ENCODE peak calls at places on chromosome 22, in nine cellular contexts. One of them, this sample, is unnamed.

GRCh38 chr22:45977003-45977395 is at the start of gene WNT7B:
- DNase-seq in OCI-LY7: no peak
- DNase-seq in CD8-positive, alpha-beta T cell: no peak
- DNase-seq in astrocyte of the spinal cord: no peak
- DNase-seq in heart right ventricle: no peak
- DNase-seq in right atrium auricular region: no peak
- DNase-seq in fibroblast of pulmonary artery: no peak
- DNase-seq in GM06990: no peak
- DNase-seq in GM12865: no peak
- DNase-seq in this sample: no peak

GRCh38 chr22:45499746-45500145 is 2.9 kb upstream of the FBLN1 start:
- DNase-seq in OCI-LY7: no peak
- DNase-seq in CD8-positive, alpha-beta T cell: no peak
- DNase-seq in astrocyte of the spinal cord: no peak
- DNase-seq in heart right ventricle: no peak
- DNase-seq in right atrium auricular region: peak; percentile 75
- DNase-seq in fibroblast of pulmonary artery: no peak
- DNase-seq in GM06990: no peak
- DNase-seq in GM12865: no peak
- DNase-seq in this sample: no peak

GRCh38 chr22:47318041-47318737 is 555.7 kb downstream of the TBC1D22A start:
- DNase-seq in OCI-LY7: no peak
- DNase-seq in CD8-positive, alpha-beta T cell: no peak
- DNase-seq in astrocyte of the spinal cord: no peak
- DNase-seq in heart right ventricle: no peak
- DNase-seq in right atrium auricular region: no peak
- DNase-seq in fibroblast of pulmonary artery: peak; percentile 88
- DNase-seq in GM06990: no peak
- DNase-seq in GM12865: no peak
- DNase-seq in this sample: no peak

GRCh38 chr22:49677495-49677889 is 150.2 kb downstream of the BRD1 start:
- DNase-seq in OCI-LY7: no peak
- DNase-seq in CD8-positive, alpha-beta T cell: peak; percentile 40
- DNase-seq in astrocyte of the spinal cord: no peak
- DNase-seq in heart right ventricle: no peak
- DNase-seq in right atrium auricular region: no peak
- DNase-seq in fibroblast of pulmonary artery: no peak
- DNase-seq in GM06990: no peak
- DNase-seq in GM12865: no peak
- DNase-seq in this sample: no peak

GRCh38 chr22:38924197-38924952 is 33.0 kb upstream of the APOBEC3A start:
- DNase-seq in OCI-LY7: no peak
- DNase-seq in CD8-positive, alpha-beta T cell: no peak
- DNase-seq in astrocyte of the spinal cord: peak; percentile 94
- DNase-seq in heart right ventricle: peak; percentile 78
- DNase-seq in right atrium auricular region: peak; percentile 87
- DNase-seq in fibroblast of pulmonary artery: peak; percentile 90
- DNase-seq in GM06990: no peak
- DNase-seq in GM12865: no peak
- DNase-seq in this sample: peak; percentile 91

GRCh38 chr22:24155597-24156145 is 25.6 kb upstream of the SUSD2 start:
- DNase-seq in OCI-LY7: peak; percentile 68
- DNase-seq in CD8-positive, alpha-beta T cell: peak; percentile 76
- DNase-seq in astrocyte of the spinal cord: peak; percentile 71
- DNase-seq in heart right ventricle: peak; percentile 86
- DNase-seq in right atrium auricular region: peak; percentile 82
- DNase-seq in fibroblast of pulmonary artery: peak; percentile 68
- DNase-seq in GM06990: peak; percentile 71
- DNase-seq in GM12865: peak; percentile 76
- DNase-seq in this sample: peak; percentile 17

GRCh38 chr22:19764050-19764593 is 3.5 kb downstream of the TBX1 start:
- DNase-seq in OCI-LY7: no peak
- DNase-seq in CD8-positive, alpha-beta T cell: no peak
- DNase-seq in astrocyte of the spinal cord: no peak
- DNase-seq in heart right ventricle: no peak
- DNase-seq in right atrium auricular region: no peak
- DNase-seq in fibroblast of pulmonary artery: no peak
- DNase-seq in GM06990: no peak
- DNase-seq in GM12865: no peak
- DNase-seq in this sample: no peak

GRCh38 chr22:48737461-48738203 is 1090.0 kb downstream of the BRD1 start:
- DNase-seq in OCI-LY7: no peak
- DNase-seq in CD8-positive, alpha-beta T cell: no peak
- DNase-seq in astrocyte of the spinal cord: no peak
- DNase-seq in heart right ventricle: no peak
- DNase-seq in right atrium auricular region: no peak
- DNase-seq in fibroblast of pulmonary artery: no peak
- DNase-seq in GM06990: no peak
- DNase-seq in GM12865: no peak
- DNase-seq in this sample: no peak

GRCh38 chr22:37852418-37852817 is 3.2 kb downstream of the EIF3L start:
- DNase-seq in OCI-LY7: no peak
- DNase-seq in CD8-positive, alpha-beta T cell: no peak
- DNase-seq in astrocyte of the spinal cord: no peak
- DNase-seq in heart right ventricle: no peak
- DNase-seq in right atrium auricular region: no peak
- DNase-seq in fibroblast of pulmonary artery: no peak
- DNase-seq in GM06990: no peak
- DNase-seq in GM12865: no peak
- DNase-seq in this sample: no peak

GRCh38 chr22:17303840-17304779 is 65.2 kb upstream of the CECR2 start:
- DNase-seq in OCI-LY7: peak; percentile 41
- DNase-seq in CD8-positive, alpha-beta T cell: no peak
- DNase-seq in astrocyte of the spinal cord: no peak
- DNase-seq in heart right ventricle: no peak
- DNase-seq in right atrium auricular region: no peak
- DNase-seq in fibroblast of pulmonary artery: no peak
- DNase-seq in GM06990: peak; percentile 62
- DNase-seq in GM12865: peak; percentile 82
- DNase-seq in this sample: no peak

GRCh38 chr22:47548953-47549740 is 786.7 kb downstream of the TBC1D22A start:
- DNase-seq in OCI-LY7: no peak
- DNase-seq in CD8-positive, alpha-beta T cell: peak; percentile 43
- DNase-seq in astrocyte of the spinal cord: no peak
- DNase-seq in heart right ventricle: no peak
- DNase-seq in right atrium auricular region: peak; percentile 13
- DNase-seq in fibroblast of pulmonary artery: no peak
- DNase-seq in GM06990: no peak
- DNase-seq in GM12865: no peak
- DNase-seq in this sample: no peak

GRCh38 chr22:40965936-40966557 is 14.9 kb downstream of the RBX1 start:
- DNase-seq in OCI-LY7: no peak
- DNase-seq in CD8-positive, alpha-beta T cell: no peak
- DNase-seq in astrocyte of the spinal cord: no peak
- DNase-seq in heart right ventricle: no peak
- DNase-seq in right atrium auricular region: no peak
- DNase-seq in fibroblast of pulmonary artery: no peak
- DNase-seq in GM06990: no peak
- DNase-seq in GM12865: no peak
- DNase-seq in this sample: no peak

GRCh38 chr22:48639896-48640732 is 1187.6 kb downstream of the BRD1 start:
- DNase-seq in OCI-LY7: no peak
- DNase-seq in CD8-positive, alpha-beta T cell: no peak
- DNase-seq in astrocyte of the spinal cord: no peak
- DNase-seq in heart right ventricle: no peak
- DNase-seq in right atrium auricular region: no peak
- DNase-seq in fibroblast of pulmonary artery: no peak
- DNase-seq in GM06990: no peak
- DNase-seq in GM12865: no peak
- DNase-seq in this sample: no peak

GRCh38 chr22:31732089-31732829 is 17.7 kb downstream of the PRR14L start:
- DNase-seq in OCI-LY7: no peak
- DNase-seq in CD8-positive, alpha-beta T cell: no peak
- DNase-seq in astrocyte of the spinal cord: no peak
- DNase-seq in heart right ventricle: no peak
- DNase-seq in right atrium auricular region: no peak
- DNase-seq in fibroblast of pulmonary artery: no peak
- DNase-seq in GM06990: no peak
- DNase-seq in GM12865: no peak
- DNase-seq in this sample: no peak
- H3K4me3 ChIP-seq in OCI-LY7: no peak overlapping the region
- H3K4me3 ChIP-seq in CD8-positive, alpha-beta T cell: no peak overlapping the region
- H3K4me3 ChIP-seq in astrocyte of the spinal cord: no peak overlapping the region
- H3K4me3 ChIP-seq in heart right ventricle: no peak overlapping the region
- H3K4me3 ChIP-seq in right atrium auricular region: no peak overlapping the region
- H3K4me3 ChIP-seq in fibroblast of pulmonary artery: no peak overlapping the region
- H3K4me3 ChIP-seq in GM06990: no peak overlapping the region
- H3K4me3 ChIP-seq in GM12865: no peak overlapping the region
- H3K4me3 ChIP-seq in this sample: no peak overlapping the region

DNA sequence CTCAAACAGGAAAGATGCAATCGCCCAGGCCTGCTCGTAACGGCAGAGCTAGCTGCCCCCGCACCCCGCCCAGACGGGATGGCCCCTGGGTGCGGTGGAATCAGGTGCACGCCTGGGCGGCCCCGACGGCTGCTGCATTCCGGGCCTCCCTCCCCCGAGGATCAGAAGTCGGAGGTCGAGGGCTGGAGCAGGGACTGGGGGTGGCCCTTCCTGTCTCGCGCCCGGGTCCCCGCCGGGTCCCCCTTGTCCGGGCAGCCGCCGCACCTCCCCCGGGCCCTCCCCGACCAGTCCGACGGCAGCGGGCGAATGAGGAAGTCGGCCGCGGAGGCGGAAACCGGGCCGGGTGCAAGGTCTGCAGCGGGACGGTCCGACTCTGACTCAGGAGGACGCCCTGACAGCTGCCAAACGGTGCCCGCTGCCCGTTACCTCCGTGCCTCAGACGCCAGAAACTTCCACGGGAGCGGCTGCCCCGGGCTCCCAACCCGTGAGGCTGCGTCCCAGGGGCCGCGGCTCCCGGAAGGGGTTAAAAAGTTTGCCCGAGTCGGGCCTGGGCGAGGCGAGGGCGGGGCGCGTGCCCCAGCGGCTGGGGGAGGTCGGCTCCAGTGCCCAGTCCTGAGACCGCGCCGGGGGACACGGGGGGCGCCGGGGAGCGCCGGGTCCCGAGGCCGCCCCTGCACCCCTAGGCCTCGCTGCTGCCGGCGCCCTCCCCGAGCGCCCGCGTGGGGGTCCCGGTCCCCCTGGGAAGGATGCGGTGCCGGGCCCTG is 685 bp downstream of the MYH9 start:
- DNase-seq in OCI-LY7: peak; percentile 76
- DNase-seq in CD8-positive, alpha-beta T cell: peak; percentile 75
- DNase-seq in astrocyte of the spinal cord: no peak
- DNase-seq in heart right ventricle: peak; percentile 67
- DNase-seq in right atrium auricular region: no peak
- DNase-seq in fibroblast of pulmonary artery: no peak
- DNase-seq in GM06990: peak; percentile 82
- DNase-seq in GM12865: peak; percentile 78
- DNase-seq in this sample: no peak
- TF ChIP-seq CTCF in OCI-LY7: no peak
- TF ChIP-seq CTCF in CD8-positive, alpha-beta T cell: no peak
- TF ChIP-seq CTCF in astrocyte of the spinal cord: no peak
- TF ChIP-seq CTCF in heart right ventricle: no peak
- TF ChIP-seq CTCF in right atrium auricular region: no peak
- TF ChIP-seq CTCF in fibroblast of pulmonary artery: no peak
- TF ChIP-seq CTCF in GM06990: no peak
- TF ChIP-seq CTCF in GM12865: no peak
- TF ChIP-seq CTCF in this sample: no peak

GRCh38 chr22:22035771-22036314 is 53.3 kb upstream of the TOP3B start:
- DNase-seq in OCI-LY7: no peak
- DNase-seq in CD8-positive, alpha-beta T cell: no peak
- DNase-seq in astrocyte of the spinal cord: no peak
- DNase-seq in heart right ventricle: no peak
- DNase-seq in right atrium auricular region: no peak
- DNase-seq in fibroblast of pulmonary artery: no peak
- DNase-seq in GM06990: no peak
- DNase-seq in GM12865: no peak
- DNase-seq in this sample: no peak

GRCh38 chr22:22035203-22035602 is 52.6 kb upstream of the TOP3B start:
- DNase-seq in OCI-LY7: no peak
- DNase-seq in CD8-positive, alpha-beta T cell: no peak
- DNase-seq in astrocyte of the spinal cord: no peak
- DNase-seq in heart right ventricle: no peak
- DNase-seq in right atrium auricular region: no peak
- DNase-seq in fibroblast of pulmonary artery: no peak
- DNase-seq in GM06990: no peak
- DNase-seq in GM12865: no peak
- DNase-seq in this sample: no peak

GRCh38 chr22:22037740-22038139 is 55.2 kb upstream of the TOP3B start:
- DNase-seq in OCI-LY7: no peak
- DNase-seq in CD8-positive, alpha-beta T cell: no peak
- DNase-seq in astrocyte of the spinal cord: peak; percentile 47
- DNase-seq in heart right ventricle: no peak
- DNase-seq in right atrium auricular region: no peak
- DNase-seq in fibroblast of pulmonary artery: peak; percentile 57
- DNase-seq in GM06990: no peak
- DNase-seq in GM12865: no peak
- DNase-seq in this sample: no peak

GRCh38 chr22:22037229-22037628 is 54.6 kb upstream of the TOP3B start:
- DNase-seq in OCI-LY7: peak; percentile 91
- DNase-seq in CD8-positive, alpha-beta T cell: no peak
- DNase-seq in astrocyte of the spinal cord: no peak
- DNase-seq in heart right ventricle: no peak
- DNase-seq in right atrium auricular region: no peak
- DNase-seq in fibroblast of pulmonary artery: no peak
- DNase-seq in GM06990: no peak
- DNase-seq in GM12865: peak; percentile 52
- DNase-seq in this sample: no peak

DNA sequence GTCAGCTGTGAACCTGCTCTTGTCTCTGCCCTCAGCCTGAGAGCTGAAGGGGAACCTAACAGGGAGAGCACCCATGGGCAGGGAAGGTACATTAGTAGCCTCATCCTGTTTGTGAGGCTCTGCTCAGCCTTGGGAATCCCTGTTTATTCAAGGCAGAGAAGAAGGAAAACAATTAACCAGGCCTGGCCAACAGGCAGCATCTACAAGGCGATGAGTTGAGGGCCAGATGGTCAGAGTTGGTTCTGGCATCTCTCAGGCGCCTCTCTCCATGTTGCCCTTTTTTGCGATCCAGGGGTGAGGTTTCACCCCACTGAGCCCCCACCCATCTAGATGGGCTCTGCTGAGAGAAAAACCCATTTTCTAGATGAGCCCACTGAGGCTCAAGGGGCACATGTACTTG is 54.0 kb upstream of the TOP3B start:
- DNase-seq in OCI-LY7: no peak
- DNase-seq in CD8-positive, alpha-beta T cell: no peak
- DNase-seq in astrocyte of the spinal cord: no peak
- DNase-seq in heart right ventricle: no peak
- DNase-seq in right atrium auricular region: no peak
- DNase-seq in fibroblast of pulmonary artery: no peak
- DNase-seq in GM06990: no peak
- DNase-seq in GM12865: no peak
- DNase-seq in this sample: no peak
- H3K4me3 ChIP-seq in OCI-LY7: peak overlapping the region; percentile 6
- H3K4me3 ChIP-seq in CD8-positive, alpha-beta T cell: no peak overlapping the region
- H3K4me3 ChIP-seq in astrocyte of the spinal cord: no peak overlapping the region
- H3K4me3 ChIP-seq in heart right ventricle: no peak overlapping the region
- H3K4me3 ChIP-seq in right atrium auricular region: no peak overlapping the region
- H3K4me3 ChIP-seq in fibroblast of pulmonary artery: no peak overlapping the region
- H3K4me3 ChIP-seq in GM06990: no peak overlapping the region
- H3K4me3 ChIP-seq in GM12865: no peak overlapping the region
- H3K4me3 ChIP-seq in this sample: no peak overlapping the region

DNA sequence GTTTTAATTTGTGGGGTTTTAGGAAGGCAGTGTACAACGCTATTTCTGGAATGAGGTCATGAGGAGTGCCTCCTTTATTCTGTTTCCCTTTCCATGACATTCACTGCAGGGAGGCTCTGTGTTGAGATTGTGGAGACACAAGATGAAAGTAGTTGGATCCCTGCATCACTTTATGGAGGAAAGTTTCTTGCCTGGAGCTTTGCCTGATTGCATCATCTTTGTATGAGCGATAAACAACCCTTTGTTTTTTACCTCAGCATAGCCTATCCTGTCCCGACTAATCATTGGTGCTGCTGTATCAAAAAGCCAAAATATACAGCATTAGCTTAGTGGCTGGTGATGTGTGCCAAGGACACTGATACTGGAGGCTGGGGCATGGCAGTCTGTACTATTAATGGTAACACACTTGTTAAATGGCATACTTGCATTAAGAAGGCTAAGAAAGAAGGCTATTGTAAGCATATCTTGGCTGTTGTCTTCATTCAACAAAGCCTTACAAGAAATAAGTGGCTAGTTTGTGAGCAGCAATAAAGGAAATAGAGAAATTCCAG is 31.2 kb upstream of the SLC5A4 start:
- DNase-seq in OCI-LY7: no peak
- DNase-seq in CD8-positive, alpha-beta T cell: no peak
- DNase-seq in astrocyte of the spinal cord: no peak
- DNase-seq in heart right ventricle: no peak
- DNase-seq in right atrium auricular region: no peak
- DNase-seq in fibroblast of pulmonary artery: no peak
- DNase-seq in GM06990: no peak
- DNase-seq in GM12865: no peak
- DNase-seq in this sample: no peak
- TF ChIP-seq CTCF in OCI-LY7: no peak
- TF ChIP-seq CTCF in CD8-positive, alpha-beta T cell: no peak
- TF ChIP-seq CTCF in astrocyte of the spinal cord: no peak
- TF ChIP-seq CTCF in heart right ventricle: no peak
- TF ChIP-seq CTCF in right atrium auricular region: no peak
- TF ChIP-seq CTCF in fibroblast of pulmonary artery: no peak
- TF ChIP-seq CTCF in GM06990: no peak
- TF ChIP-seq CTCF in GM12865: no peak
- TF ChIP-seq CTCF in this sample: no peak

This sample was measured in retinal pigment epithelial cell.